ENCODE peak calls at places on chromosomes 2 and 18, in eight cellular contexts. One of them, this sample, is unnamed.

GRCh38 chr2:9803023-9803805 is 40.1 kb upstream of the TAF1B start:
- DNase-seq in right lobe of liver: no peak
- DNase-seq in transverse colon: peak; percentile 84
- DNase-seq in body of pancreas: peak; percentile 87
- DNase-seq in heart left ventricle: peak; percentile 43
- DNase-seq in adrenal gland: no peak
- DNase-seq in ovary: no peak
- DNase-seq in GM12878: no peak
- DNase-seq in this sample: no peak

GRCh38 chr18:9130195-9130594 is 6.4 kb upstream of the ANKRD12 start:
- DNase-seq in right lobe of liver: no peak
- DNase-seq in heart left ventricle: no peak
- DNase-seq in adrenal gland: no peak
- DNase-seq in transverse colon: no peak
- DNase-seq in body of pancreas: no peak
- DNase-seq in GM12878: no peak
- DNase-seq in ovary: no peak
- DNase-seq in this sample: no peak

GRCh38 chr2:231397011-231397927 is 1.8 kb downstream of the B3GNT7 start:
- DNase-seq in GM12878: no peak
- DNase-seq in adrenal gland: no peak
- DNase-seq in ovary: no peak
- DNase-seq in heart left ventricle: no peak
- DNase-seq in transverse colon: no peak
- DNase-seq in body of pancreas: no peak
- DNase-seq in right lobe of liver: no peak
- DNase-seq in this sample: no peak

GRCh38 chr2:42931147-42931817 is 138.9 kb upstream of the HAAO start:
- DNase-seq in heart left ventricle: no peak
- DNase-seq in right lobe of liver: no peak
- DNase-seq in ovary: no peak
- DNase-seq in adrenal gland: no peak
- DNase-seq in transverse colon: peak; percentile 44
- DNase-seq in body of pancreas: no peak
- DNase-seq in GM12878: no peak
- DNase-seq in this sample: no peak

GRCh38 chr2:161991991-161992390 is 82.0 kb downstream of the DPP4 start:
- DNase-seq in adrenal gland: no peak
- DNase-seq in body of pancreas: no peak
- DNase-seq in GM12878: no peak
- DNase-seq in ovary: no peak
- DNase-seq in right lobe of liver: no peak
- DNase-seq in transverse colon: no peak
- DNase-seq in heart left ventricle: no peak
- DNase-seq in this sample: no peak

GRCh38 chr18:79394438-79395307 is 1.1 kb upstream of the NFATC1 start:
- DNase-seq in GM12878: no peak
- DNase-seq in transverse colon: no peak
- DNase-seq in body of pancreas: peak; percentile 41
- DNase-seq in adrenal gland: no peak
- DNase-seq in ovary: peak; percentile 54
- DNase-seq in heart left ventricle: peak; percentile 57
- DNase-seq in right lobe of liver: no peak
- DNase-seq in this sample: no peak

GRCh38 chr18:12960395-12960794 is 12.6 kb downstream of the SEH1L start:
- DNase-seq in GM12878: no peak
- DNase-seq in right lobe of liver: no peak
- DNase-seq in adrenal gland: no peak
- DNase-seq in heart left ventricle: no peak
- DNase-seq in transverse colon: no peak
- DNase-seq in ovary: no peak
- DNase-seq in body of pancreas: no peak
- DNase-seq in this sample: no peak

GRCh38 chr2:238066218-238066617 is 5.4 kb downstream of the SCLY start:
- DNase-seq in transverse colon: no peak
- DNase-seq in body of pancreas: no peak
- DNase-seq in heart left ventricle: no peak
- DNase-seq in right lobe of liver: no peak
- DNase-seq in GM12878: no peak
- DNase-seq in adrenal gland: no peak
- DNase-seq in ovary: no peak
- DNase-seq in this sample: no peak

GRCh38 chr2:177207101-177207500 is 5.5 kb upstream of the HNRNPA3 start:
- DNase-seq in body of pancreas: no peak
- DNase-seq in transverse colon: no peak
- DNase-seq in adrenal gland: no peak
- DNase-seq in heart left ventricle: no peak
- DNase-seq in ovary: no peak
- DNase-seq in right lobe of liver: no peak
- DNase-seq in GM12878: peak; percentile 31
- DNase-seq in this sample: no peak

GRCh38 chr2:145138626-145139025 is 618.7 kb upstream of the ZEB2 start:
- DNase-seq in right lobe of liver: no peak
- DNase-seq in heart left ventricle: no peak
- DNase-seq in transverse colon: no peak
- DNase-seq in adrenal gland: no peak
- DNase-seq in body of pancreas: no peak
- DNase-seq in ovary: no peak
- DNase-seq in GM12878: no peak
- DNase-seq in this sample: no peak

GRCh38 chr18:23605941-23606340 is 19.6 kb upstream of the NPC1 start:
- DNase-seq in ovary: no peak
- DNase-seq in GM12878: no peak
- DNase-seq in right lobe of liver: no peak
- DNase-seq in body of pancreas: no peak
- DNase-seq in heart left ventricle: no peak
- DNase-seq in adrenal gland: no peak
- DNase-seq in transverse colon: no peak
- DNase-seq in this sample: no peak

GRCh38 chr18:58362829-58363231 is 266.1 kb downstream of the ALPK2 start:
- DNase-seq in adrenal gland: no peak
- DNase-seq in body of pancreas: no peak
- DNase-seq in GM12878: no peak
- DNase-seq in right lobe of liver: no peak
- DNase-seq in heart left ventricle: no peak
- DNase-seq in ovary: no peak
- DNase-seq in transverse colon: no peak
- DNase-seq in this sample: no peak

GRCh38 chr2:47043142-47043890 is 111.8 kb downstream of the STPG4 start:
- DNase-seq in body of pancreas: peak; percentile 45
- DNase-seq in heart left ventricle: peak; percentile 75
- DNase-seq in GM12878: no peak
- DNase-seq in transverse colon: peak; percentile 39
- DNase-seq in right lobe of liver: no peak
- DNase-seq in adrenal gland: peak; percentile 90
- DNase-seq in ovary: peak; percentile 70
- DNase-seq in this sample: no peak

GRCh38 chr2:234111523-234111922 is 61.0 kb downstream of the SPP2 start:
- DNase-seq in ovary: no peak
- DNase-seq in GM12878: no peak
- DNase-seq in heart left ventricle: no peak
- DNase-seq in right lobe of liver: no peak
- DNase-seq in transverse colon: no peak
- DNase-seq in adrenal gland: peak; percentile 46
- DNase-seq in body of pancreas: no peak
- DNase-seq in this sample: no peak

GRCh38 chr2:62383843-62384242 is 122.2 kb downstream of the TMEM17 start:
- DNase-seq in right lobe of liver: no peak
- DNase-seq in heart left ventricle: no peak
- DNase-seq in transverse colon: no peak
- DNase-seq in GM12878: no peak
- DNase-seq in adrenal gland: no peak
- DNase-seq in body of pancreas: no peak
- DNase-seq in ovary: no peak
- DNase-seq in this sample: no peak

GRCh38 chr2:46814160-46814559 is 101.4 kb downstream of the MCFD2 start:
- DNase-seq in heart left ventricle: peak; percentile 94
- DNase-seq in transverse colon: peak; percentile 31
- DNase-seq in ovary: peak; percentile 83
- DNase-seq in adrenal gland: peak; percentile 62
- DNase-seq in right lobe of liver: no peak
- DNase-seq in body of pancreas: no peak
- DNase-seq in GM12878: no peak
- DNase-seq in this sample: peak; percentile 95

GRCh38 chr18:5238371-5238758 is 41.3 kb upstream of the AKAIN1 start:
- DNase-seq in GM12878: no peak
- DNase-seq in ovary: peak; percentile 52
- DNase-seq in right lobe of liver: peak; percentile 92
- DNase-seq in adrenal gland: peak; percentile 49
- DNase-seq in heart left ventricle: peak; percentile 52
- DNase-seq in body of pancreas: peak; percentile 80
- DNase-seq in transverse colon: peak; percentile 82
- DNase-seq in this sample: no peak

GRCh38 chr2:234341332-234341985 is 155.4 kb downstream of the ARL4C start:
- DNase-seq in adrenal gland: no peak
- DNase-seq in ovary: no peak
- DNase-seq in body of pancreas: no peak
- DNase-seq in heart left ventricle: no peak
- DNase-seq in right lobe of liver: no peak
- DNase-seq in transverse colon: no peak
- DNase-seq in GM12878: no peak
- DNase-seq in this sample: no peak

GRCh38 chr2:43258547-43259156 is 32.2 kb upstream of the ZFP36L2 start:
- DNase-seq in body of pancreas: no peak
- DNase-seq in heart left ventricle: no peak
- DNase-seq in right lobe of liver: no peak
- DNase-seq in transverse colon: no peak
- DNase-seq in ovary: no peak
- DNase-seq in adrenal gland: no peak
- DNase-seq in GM12878: no peak
- DNase-seq in this sample: no peak

GRCh38 chr2:67625671-67626070 is 228.5 kb downstream of the ETAA1 start:
- DNase-seq in heart left ventricle: no peak
- DNase-seq in ovary: no peak
- DNase-seq in adrenal gland: no peak
- DNase-seq in transverse colon: no peak
- DNase-seq in GM12878: no peak
- DNase-seq in right lobe of liver: no peak
- DNase-seq in body of pancreas: no peak
- DNase-seq in this sample: no peak

GRCh38 chr2:220513573-220514288 is 886.3 kb downstream of the SLC4A3 start:
- DNase-seq in right lobe of liver: no peak
- DNase-seq in body of pancreas: no peak
- DNase-seq in adrenal gland: no peak
- DNase-seq in transverse colon: no peak
- DNase-seq in GM12878: no peak
- DNase-seq in heart left ventricle: no peak
- DNase-seq in ovary: no peak
- DNase-seq in this sample: no peak

GRCh38 chr2:12787891-12788783 is 71.4 kb downstream of the TRIB2 start:
- DNase-seq in right lobe of liver: no peak
- DNase-seq in adrenal gland: no peak
- DNase-seq in heart left ventricle: peak; percentile 47
- DNase-seq in ovary: no peak
- DNase-seq in GM12878: no peak
- DNase-seq in body of pancreas: no peak
- DNase-seq in transverse colon: no peak
- DNase-seq in this sample: no peak

GRCh38 chr2:161976300-161976699 is 97.7 kb downstream of the DPP4 start:
- DNase-seq in heart left ventricle: no peak
- DNase-seq in right lobe of liver: no peak
- DNase-seq in transverse colon: no peak
- DNase-seq in ovary: no peak
- DNase-seq in adrenal gland: no peak
- DNase-seq in GM12878: no peak
- DNase-seq in body of pancreas: no peak
- DNase-seq in this sample: no peak

GRCh38 chr2:188291617-188292445 is at the start of gene GULP1:
- DNase-seq in transverse colon: peak; percentile 76
- DNase-seq in GM12878: no peak
- DNase-seq in adrenal gland: peak; percentile 83
- DNase-seq in right lobe of liver: peak; percentile 67
- DNase-seq in heart left ventricle: peak; percentile 80
- DNase-seq in ovary: peak; percentile 84
- DNase-seq in body of pancreas: peak; percentile 80
- DNase-seq in this sample: no peak
- TF ChIP-seq POLR2A in transverse colon: peak; percentile 12
- TF ChIP-seq POLR2A in GM12878: no peak
- TF ChIP-seq POLR2A in adrenal gland: no peak
- TF ChIP-seq POLR2A in right lobe of liver: no peak
- TF ChIP-seq POLR2A in heart left ventricle: no peak
- TF ChIP-seq POLR2A in ovary: no peak
- TF ChIP-seq POLR2A in body of pancreas: peak; percentile 69
- TF ChIP-seq POLR2A in this sample: no peak

GRCh38 chr2:10908195-10908594 is 3.5 kb upstream of the KCNF1 start:
- DNase-seq in transverse colon: no peak
- DNase-seq in body of pancreas: no peak
- DNase-seq in GM12878: no peak
- DNase-seq in heart left ventricle: no peak
- DNase-seq in right lobe of liver: no peak
- DNase-seq in ovary: no peak
- DNase-seq in adrenal gland: no peak
- DNase-seq in this sample: no peak

GRCh38 chr2:10911291-10912075 is at the start of gene KCNF1:
- DNase-seq in ovary: no peak
- DNase-seq in heart left ventricle: no peak
- DNase-seq in body of pancreas: peak; percentile 53
- DNase-seq in transverse colon: no peak
- DNase-seq in GM12878: no peak
- DNase-seq in adrenal gland: no peak
- DNase-seq in right lobe of liver: no peak
- DNase-seq in this sample: no peak

GRCh38 chr2:10910625-10911024 is 1.1 kb upstream of the KCNF1 start:
- DNase-seq in ovary: no peak
- DNase-seq in adrenal gland: no peak
- DNase-seq in right lobe of liver: no peak
- DNase-seq in transverse colon: no peak
- DNase-seq in body of pancreas: no peak
- DNase-seq in GM12878: no peak
- DNase-seq in heart left ventricle: no peak
- DNase-seq in this sample: no peak

GRCh38 chr2:10909050-10909995 is 2.4 kb upstream of the KCNF1 start:
- DNase-seq in heart left ventricle: no peak
- DNase-seq in GM12878: no peak
- DNase-seq in body of pancreas: no peak
- DNase-seq in right lobe of liver: no peak
- DNase-seq in transverse colon: no peak
- DNase-seq in ovary: no peak
- DNase-seq in adrenal gland: no peak
- DNase-seq in this sample: no peak

GRCh38 chr2:10909996-10910341 is 1.8 kb upstream of the KCNF1 start:
- DNase-seq in body of pancreas: no peak
- DNase-seq in GM12878: no peak
- DNase-seq in heart left ventricle: no peak
- DNase-seq in ovary: no peak
- DNase-seq in transverse colon: no peak
- DNase-seq in right lobe of liver: no peak
- DNase-seq in adrenal gland: no peak
- DNase-seq in this sample: no peak
- TF ChIP-seq CTCF in body of pancreas: no peak
- TF ChIP-seq CTCF in GM12878: no peak
- TF ChIP-seq CTCF in heart left ventricle: no peak
- TF ChIP-seq CTCF in ovary: no peak
- TF ChIP-seq CTCF in transverse colon: no peak
- TF ChIP-seq CTCF in right lobe of liver: no peak
- TF ChIP-seq CTCF in adrenal gland: no peak
- TF ChIP-seq CTCF in this sample: no peak

GRCh38 chr2:28486526-28486925 is 9.3 kb upstream of the PLB1 start:
- DNase-seq in body of pancreas: no peak
- DNase-seq in ovary: no peak
- DNase-seq in right lobe of liver: no peak
- DNase-seq in GM12878: no peak
- DNase-seq in heart left ventricle: no peak
- DNase-seq in adrenal gland: no peak
- DNase-seq in transverse colon: no peak
- DNase-seq in this sample: no peak
- H3K9me3 ChIP-seq in body of pancreas: no peaks in the 10 kb centered on the region
- H3K9me3 ChIP-seq in ovary: no peaks in the 10 kb centered on the region
- H3K9me3 ChIP-seq in right lobe of liver: no peaks in the 10 kb centered on the region
- H3K9me3 ChIP-seq in GM12878: no peaks in the 10 kb centered on the region
- H3K9me3 ChIP-seq in heart left ventricle: no peaks in the 10 kb centered on the region
- H3K9me3 ChIP-seq in adrenal gland: no peaks in the 10 kb centered on the region
- H3K9me3 ChIP-seq in transverse colon: no peaks in the 10 kb centered on the region
- H3K9me3 ChIP-seq in this sample: no peaks in the 10 kb centered on the region

GRCh38 chr18:26215247-26215970 is 10.8 kb upstream of the TAF4B start:
- DNase-seq in body of pancreas: no peak
- DNase-seq in GM12878: peak; percentile 71
- DNase-seq in right lobe of liver: no peak
- DNase-seq in adrenal gland: no peak
- DNase-seq in transverse colon: no peak
- DNase-seq in heart left ventricle: no peak
- DNase-seq in ovary: no peak
- DNase-seq in this sample: no peak
- TF ChIP-seq POLR2A in body of pancreas: no peak
- TF ChIP-seq POLR2A in GM12878: no peak
- TF ChIP-seq POLR2A in right lobe of liver: no peak
- TF ChIP-seq POLR2A in adrenal gland: no peak
- TF ChIP-seq POLR2A in transverse colon: no peak
- TF ChIP-seq POLR2A in heart left ventricle: no peak
- TF ChIP-seq POLR2A in ovary: no peak
- TF ChIP-seq POLR2A in this sample: no peak

This sample was measured in vagina.